ENCODE peak calls at places on chromosome 18, in seven cellular contexts. K, N, A, H, Y, P and X are unnamed samples.

GRCh38 chr18:51778115-51778514 is 561.9 kb upstream of the DCC start:
- DNase-seq in K (no peak), N (no peak), A (no peak), H (no peak), Y (no peak), P (no peak), X (no peak)

GRCh38 chr18:9688036-9688741 is 19.9 kb upstream of the RAB31 start:
- DNase-seq in K (no peak), N (no peak), A (no peak), H (no peak), Y (no peak), P (peak; percentile 78), X (peak; percentile 84)

GRCh38 chr18:42155024-42155423 is 200.0 kb downstream of the PIK3C3 start:
- DNase-seq in K (no peak), N (no peak), A (no peak), H (no peak), Y (no peak), P (no peak), X (no peak)

GRCh38 chr18:6284761-6285160 is 129.9 kb downstream of the L3MBTL4 start:
- DNase-seq in K (no peak), N (no peak), A (peak; percentile 65), H (no peak), Y (no peak), P (no peak), X (no peak)

GRCh38 chr18:77346446-77346845 is 96.8 kb downstream of the GALR1 start:
- DNase-seq in K (no peak), N (no peak), A (no peak), H (no peak), Y (no peak), P (no peak), X (peak; percentile 46)

GRCh38 chr18:51108330-51108729 is 78.3 kb downstream of the SMAD4 start:
- DNase-seq in K (no peak), N (no peak), A (no peak), H (no peak), Y (no peak), P (no peak), X (no peak)

GRCh38 chr18:46641917-46642316 is 15.1 kb downstream of the LOXHD1 start:
- DNase-seq in K (no peak), N (no peak), A (no peak), H (no peak), Y (no peak), P (no peak), X (peak; percentile 60)

GRCh38 chr18:44708451-44709083 is 27.9 kb downstream of the SETBP1 start:
- DNase-seq in K (no peak), N (no peak), A (no peak), H (no peak), Y (peak; percentile 63), P (no peak), X (no peak)

GRCh38 chr18:47263197-47263827 is 11.9 kb upstream of the SKOR2 start:
- DNase-seq in K (no peak), N (no peak), A (no peak), H (no peak), Y (no peak), P (no peak), X (no peak)

GRCh38 chr18:36458306-36458705 is 160.8 kb downstream of the FHOD3 start:
- DNase-seq in K (no peak), N (no peak), A (no peak), H (no peak), Y (no peak), P (no peak), X (no peak)

GRCh38 chr18:43158381-43158780 is 42.9 kb upstream of the RIT2 start:
- DNase-seq in K (no peak), N (no peak), A (no peak), H (no peak), Y (no peak), P (no peak), X (no peak)

GRCh38 chr18:21163647-21164625 is 52.3 kb upstream of the ROCK1 start:
- DNase-seq in K (no peak), N (peak; percentile 68), A (no peak), H (peak; percentile 75), Y (no peak), P (peak; percentile 77), X (peak; percentile 85)

GRCh38 chr18:54003195-54003594 is 221.3 kb downstream of the MBD2 start:
- DNase-seq in K (no peak), N (no peak), A (no peak), H (no peak), Y (no peak), P (no peak), X (no peak)

DNA sequence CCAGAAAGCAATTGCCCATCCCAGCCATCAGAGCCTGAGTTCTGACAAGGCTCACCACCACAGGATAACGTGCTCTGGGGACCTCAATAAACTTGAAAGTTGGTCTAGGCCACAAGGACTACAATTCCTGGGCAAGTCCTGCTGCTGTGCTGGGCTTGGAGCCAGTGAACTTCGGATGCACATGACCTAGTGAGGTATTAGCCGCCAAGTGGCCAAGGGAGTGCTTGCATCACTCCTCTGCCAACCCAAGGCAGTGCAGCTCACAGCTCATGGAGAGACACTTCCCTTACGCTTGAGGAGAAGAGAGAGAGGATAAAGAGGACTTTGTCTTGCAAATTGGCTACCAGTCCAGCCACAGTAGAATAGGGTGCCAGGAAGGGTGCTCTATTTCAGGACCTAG is 219.6 kb downstream of the MBD2 start:
- DNase-seq in K (no peak), N (no peak), A (no peak), H (no peak), Y (no peak), P (peak; percentile 37), X (peak; percentile 43)
- TF ChIP-seq CTCF in K (no peak), N (no peak), A (no peak), H (no peak), Y (no peak), P (peak; percentile 33), X (no peak)

GRCh38 chr18:49725809-49726514 is 87.4 kb downstream of the ACAA2 start:
- DNase-seq in K (peak; percentile 81), N (peak; percentile 99), A (no peak), H (peak; percentile 84), Y (peak; percentile 21), P (peak; percentile 71), X (peak; percentile 36)
- TF ChIP-seq CTCF in K (no peak), N (no peak), A (no peak), H (no peak), Y (no peak), P (no peak), X (no peak)

DNA sequence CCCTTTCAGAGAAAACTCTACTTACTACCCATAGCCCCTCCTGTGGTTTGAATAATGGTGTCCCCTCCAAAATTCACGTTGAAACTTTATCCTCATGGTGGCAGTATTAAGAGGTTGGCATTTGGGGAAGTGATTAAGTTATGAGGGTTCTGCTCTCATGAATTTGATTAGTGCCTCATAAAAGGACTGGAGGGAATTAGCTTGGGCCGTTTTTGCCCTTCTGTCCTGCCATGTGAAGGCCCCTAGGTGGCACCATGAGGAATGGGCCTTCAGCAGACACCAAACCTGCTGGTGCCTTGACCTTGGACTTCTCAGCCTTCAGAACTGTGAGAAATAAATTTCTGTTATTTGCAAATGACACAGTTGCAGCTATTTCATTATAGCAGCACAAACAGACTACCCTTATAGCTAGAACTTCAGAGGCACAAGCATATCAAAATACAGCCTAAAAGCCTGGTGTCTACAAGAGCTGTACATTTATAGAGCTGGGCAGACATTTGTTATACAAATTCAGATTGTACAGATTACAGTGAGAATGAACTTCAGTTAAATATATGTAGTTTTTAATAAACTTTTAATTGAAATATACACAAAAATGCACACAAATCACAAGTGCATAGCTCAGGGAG is 2.6 kb upstream of the PTPN2 start:
- DNase-seq in K (no peak), N (no peak), A (no peak), H (no peak), Y (no peak), P (peak; percentile 26), X (peak; percentile 55)
- TF ChIP-seq CTCF in K (peak; percentile 17), N (peak; percentile 50), A (peak; percentile 1), H (peak; percentile 21), Y (no peak), P (peak; percentile 56), X (peak; percentile 47)

DNA sequence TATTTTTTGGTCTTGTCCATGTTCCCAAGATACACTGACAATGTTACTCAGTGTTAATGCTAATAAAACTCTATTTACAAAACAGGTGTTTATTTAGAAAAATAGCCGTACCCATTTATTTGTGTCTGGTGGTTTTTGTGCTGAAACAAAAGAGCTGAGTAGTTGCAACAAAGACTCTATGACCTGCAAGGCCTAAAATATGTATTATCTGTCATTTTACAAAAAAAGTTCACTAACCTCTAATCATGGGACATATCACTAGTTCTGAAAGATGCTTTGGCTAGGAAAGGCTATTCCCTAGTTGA is 59.2 kb upstream of the SLC25A52 start:
- DNase-seq in K (no peak), N (no peak), A (no peak), H (no peak), Y (no peak), P (no peak), X (no peak)
- TF ChIP-seq CTCF in K (no peak), N (no peak), A (no peak), H (no peak), Y (no peak), P (no peak), X (no peak)

DNA sequence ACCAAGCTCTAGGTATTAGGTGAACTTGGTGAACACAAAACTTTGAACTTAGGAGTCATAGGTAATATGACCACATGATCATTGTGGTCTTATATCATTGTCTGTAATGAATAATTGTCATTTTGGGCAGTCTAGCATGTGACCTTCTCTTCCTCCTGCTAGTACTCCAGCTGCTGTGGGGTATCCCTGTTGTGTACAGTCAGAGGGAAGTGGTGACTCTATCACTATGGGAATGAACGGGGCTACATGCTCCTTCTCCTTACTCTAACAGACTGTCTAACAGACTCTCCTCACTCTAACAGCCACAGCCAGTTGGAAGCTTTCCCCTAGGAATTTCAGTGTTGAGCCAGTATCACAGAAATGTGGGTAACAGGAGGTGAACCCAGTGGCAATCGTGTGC is 68.2 kb upstream of the NEDD4L start:
- DNase-seq in K (no peak), N (no peak), A (no peak), H (no peak), Y (no peak), P (no peak), X (no peak)
- TF ChIP-seq CTCF in K (no peak), N (no peak), A (no peak), H (no peak), Y (no peak), P (no peak), X (no peak)

GRCh38 chr18:2948038-2948437 is 64.9 kb downstream of the LPIN2 start:
- DNase-seq in K (no peak), N (peak; percentile 15), A (no peak), H (no peak), Y (no peak), P (peak; percentile 61), X (peak; percentile 48)
- TF ChIP-seq CTCF in K (no peak), N (peak; percentile 42), A (peak; percentile 33), H (peak; percentile 24), Y (no peak), P (peak; percentile 53), X (peak; percentile 35)